ENCODE peak calls at places on chromosome 1, in five cellular contexts. One of them, this sample, is unnamed.

GRCh38 chr1:77282866-77283539 is 1.2 kb downstream of the AK5 start:
- DNase-seq in Calu3: peak; percentile 12
- DNase-seq in ovary: peak; percentile 8
- DNase-seq in endodermal cell: peak; percentile 83
- DNase-seq in foreskin fibroblast: peak; percentile 47
- DNase-seq in this sample: no peak

GRCh38 chr1:27438621-27439061 is 46.2 kb downstream of the GPR3 start:
- DNase-seq in Calu3: no peak
- DNase-seq in ovary: no peak
- DNase-seq in endodermal cell: no peak
- DNase-seq in foreskin fibroblast: peak; percentile 28
- DNase-seq in this sample: no peak

GRCh38 chr1:201562257-201562656 is 23.3 kb downstream of the NAV1 start:
- DNase-seq in Calu3: no peak
- DNase-seq in ovary: no peak
- DNase-seq in endodermal cell: no peak
- DNase-seq in foreskin fibroblast: peak; percentile 99
- DNase-seq in this sample: no peak

GRCh38 chr1:172970186-172970585 is 80.6 kb downstream of the TNFSF18 start:
- DNase-seq in Calu3: no peak
- DNase-seq in ovary: no peak
- DNase-seq in endodermal cell: no peak
- DNase-seq in foreskin fibroblast: peak; percentile 55
- DNase-seq in this sample: no peak

GRCh38 chr1:238951809-238952208 is 434.6 kb upstream of the CHRM3 start:
- DNase-seq in Calu3: peak; percentile 63
- DNase-seq in ovary: no peak
- DNase-seq in endodermal cell: peak; percentile 52
- DNase-seq in foreskin fibroblast: no peak
- DNase-seq in this sample: no peak

GRCh38 chr1:205920159-205920558 is 23.1 kb downstream of the SLC26A9 start:
- DNase-seq in Calu3: no peak
- DNase-seq in ovary: no peak
- DNase-seq in endodermal cell: no peak
- DNase-seq in foreskin fibroblast: no peak
- DNase-seq in this sample: no peak

GRCh38 chr1:237938553-237938952 is 47.8 kb upstream of the ZP4 start:
- DNase-seq in Calu3: no peak
- DNase-seq in ovary: no peak
- DNase-seq in endodermal cell: peak; percentile 83
- DNase-seq in foreskin fibroblast: no peak
- DNase-seq in this sample: no peak

GRCh38 chr1:31432592-31433395 is 19.8 kb downstream of the SERINC2 start:
- DNase-seq in Calu3: no peak
- DNase-seq in ovary: no peak
- DNase-seq in endodermal cell: peak; percentile 45
- DNase-seq in foreskin fibroblast: no peak
- DNase-seq in this sample: no peak

GRCh38 chr1:153490272-153491051 is 30.0 kb upstream of the S100A7 start:
- DNase-seq in Calu3: peak; percentile 50
- DNase-seq in ovary: peak; percentile 46
- DNase-seq in endodermal cell: no peak
- DNase-seq in foreskin fibroblast: peak; percentile 96
- DNase-seq in this sample: no peak

GRCh38 chr1:228490120-228491078 is 3.2 kb downstream of the RNF187 start:
- DNase-seq in Calu3: no peak
- DNase-seq in ovary: no peak
- DNase-seq in endodermal cell: no peak
- DNase-seq in foreskin fibroblast: peak; percentile 66
- DNase-seq in this sample: no peak

GRCh38 chr1:15408890-15409399 is 743 bp upstream of the EFHD2 start:
- DNase-seq in Calu3: no peak
- DNase-seq in ovary: no peak
- DNase-seq in endodermal cell: peak; percentile 46
- DNase-seq in foreskin fibroblast: no peak
- DNase-seq in this sample: no peak

GRCh38 chr1:21937372-21938121 is 437 bp upstream of the HSPG2 start:
- DNase-seq in Calu3: peak; percentile 81
- DNase-seq in ovary: peak; percentile 93
- DNase-seq in endodermal cell: peak; percentile 92
- DNase-seq in foreskin fibroblast: peak; percentile 92
- DNase-seq in this sample: peak; percentile 81

GRCh38 chr1:200207711-200208126 is 180.2 kb downstream of the NR5A2 start:
- DNase-seq in Calu3: no peak
- DNase-seq in ovary: no peak
- DNase-seq in endodermal cell: no peak
- DNase-seq in foreskin fibroblast: peak; percentile 49
- DNase-seq in this sample: no peak

GRCh38 chr1:77514871-77515776 is 167.3 kb downstream of the ZZZ3 start:
- DNase-seq in Calu3: no peak
- DNase-seq in ovary: peak; percentile 27
- DNase-seq in endodermal cell: peak; percentile 90
- DNase-seq in foreskin fibroblast: peak; percentile 83
- DNase-seq in this sample: no peak

DNA sequence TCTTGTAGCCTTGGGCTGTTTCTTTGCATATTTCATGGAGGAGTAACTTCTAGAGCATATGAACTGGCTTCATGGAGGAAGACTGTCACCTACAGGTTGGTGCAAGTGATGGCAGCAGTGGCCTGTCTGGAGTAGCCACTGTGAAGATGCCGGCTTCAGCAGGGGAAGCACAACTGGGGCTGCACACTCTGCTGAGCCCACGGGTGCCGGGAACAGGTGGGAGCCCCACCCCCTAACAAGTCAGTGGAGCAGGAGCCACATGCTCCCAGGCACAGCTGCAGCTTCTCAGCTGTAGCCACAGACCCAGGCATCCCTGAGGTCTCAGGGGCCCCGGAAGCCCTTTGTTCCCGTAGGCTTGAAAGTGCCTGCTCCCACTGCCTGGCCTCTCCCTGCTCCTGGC is 43.2 kb upstream of the C1orf185 start:
- DNase-seq in Calu3: peak; percentile 19
- DNase-seq in ovary: no peak
- DNase-seq in endodermal cell: peak; percentile 59
- DNase-seq in foreskin fibroblast: peak; percentile 43
- DNase-seq in this sample: no peak
- TF ChIP-seq CTCF in Calu3: peak; percentile 54
- TF ChIP-seq CTCF in ovary: no peak
- TF ChIP-seq CTCF in endodermal cell: peak; percentile 78
- TF ChIP-seq CTCF in foreskin fibroblast: peak; percentile 38
- TF ChIP-seq CTCF in this sample: no peak

GRCh38 chr1:166184897-166185296 is 18.1 kb upstream of the FAM78B start:
- DNase-seq in Calu3: peak; percentile 25
- DNase-seq in ovary: no peak
- DNase-seq in endodermal cell: no peak
- DNase-seq in foreskin fibroblast: peak; percentile 2
- DNase-seq in this sample: no peak

GRCh38 chr1:166185526-166185925 is 18.7 kb upstream of the FAM78B start:
- DNase-seq in Calu3: no peak
- DNase-seq in ovary: no peak
- DNase-seq in endodermal cell: no peak
- DNase-seq in foreskin fibroblast: no peak
- DNase-seq in this sample: no peak

GRCh38 chr1:166189126-166189525 is 22.3 kb upstream of the FAM78B start:
- DNase-seq in Calu3: no peak
- DNase-seq in ovary: no peak
- DNase-seq in endodermal cell: no peak
- DNase-seq in foreskin fibroblast: no peak
- DNase-seq in this sample: no peak

GRCh38 chr1:166182281-166182680 is 15.5 kb upstream of the FAM78B start:
- DNase-seq in Calu3: no peak
- DNase-seq in ovary: no peak
- DNase-seq in endodermal cell: no peak
- DNase-seq in foreskin fibroblast: no peak
- DNase-seq in this sample: no peak

DNA sequence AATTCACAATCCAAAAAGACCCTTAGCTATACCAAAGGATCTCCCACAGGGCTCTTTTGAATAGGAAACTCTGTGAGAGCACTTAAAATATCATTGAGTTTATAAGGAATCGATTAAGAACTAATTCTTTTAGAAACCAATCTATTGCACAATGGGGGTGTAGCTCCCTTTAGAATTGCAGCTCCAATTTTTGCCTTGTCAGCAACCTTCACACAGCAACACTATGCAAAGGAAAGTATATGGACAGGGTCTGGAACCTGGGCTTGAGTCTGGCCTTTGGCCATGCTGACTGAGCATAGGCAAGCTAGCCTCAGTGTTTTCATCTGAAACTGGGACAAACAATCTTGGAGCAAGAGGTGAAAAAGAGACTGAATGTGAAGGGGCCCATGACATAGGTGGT is 17.2 kb upstream of the FAM78B start:
- DNase-seq in Calu3: no peak
- DNase-seq in ovary: no peak
- DNase-seq in endodermal cell: no peak
- DNase-seq in foreskin fibroblast: no peak
- DNase-seq in this sample: no peak
- TF ChIP-seq CTCF in Calu3: no peak
- TF ChIP-seq CTCF in ovary: no peak
- TF ChIP-seq CTCF in endodermal cell: no peak
- TF ChIP-seq CTCF in foreskin fibroblast: no peak
- TF ChIP-seq CTCF in this sample: no peak

GRCh38 chr1:247115141-247115510 is 11.0 kb upstream of the ZNF669 start:
- DNase-seq in Calu3: no peak
- DNase-seq in ovary: no peak
- DNase-seq in endodermal cell: no peak
- DNase-seq in foreskin fibroblast: no peak
- DNase-seq in this sample: no peak
- TF ChIP-seq CTCF in Calu3: no peak
- TF ChIP-seq CTCF in ovary: no peak
- TF ChIP-seq CTCF in endodermal cell: no peak
- TF ChIP-seq CTCF in foreskin fibroblast: no peak
- TF ChIP-seq CTCF in this sample: no peak

GRCh38 chr1:53392460-53392859 is 64.6 kb upstream of the LRP8 start:
- DNase-seq in Calu3: no peak
- DNase-seq in ovary: no peak
- DNase-seq in endodermal cell: no peak
- DNase-seq in foreskin fibroblast: no peak
- DNase-seq in this sample: no peak
- TF ChIP-seq CTCF in Calu3: no peak
- TF ChIP-seq CTCF in ovary: no peak
- TF ChIP-seq CTCF in endodermal cell: no peak
- TF ChIP-seq CTCF in foreskin fibroblast: no peak
- TF ChIP-seq CTCF in this sample: no peak

DNA sequence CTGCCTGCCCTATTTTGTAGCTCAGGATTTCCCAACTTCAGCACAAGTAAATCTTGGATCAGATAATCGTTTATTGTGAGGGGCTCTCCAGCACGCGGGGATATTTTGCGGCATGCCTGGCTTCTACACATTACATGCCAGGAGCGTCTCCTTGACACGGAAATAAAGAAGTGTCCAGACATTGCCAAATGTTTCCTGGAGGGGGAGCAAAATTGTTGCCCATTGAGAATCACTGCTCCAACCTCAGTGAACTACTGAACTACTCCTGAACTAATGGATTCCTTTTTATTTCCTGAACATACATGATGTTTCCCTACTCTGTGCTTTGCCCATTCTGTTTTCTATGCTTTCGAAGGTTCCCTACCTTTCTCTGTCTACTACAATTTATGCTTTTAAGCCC is 1359.1 kb upstream of the ADGRL2 start:
- DNase-seq in Calu3: no peak
- DNase-seq in ovary: no peak
- DNase-seq in endodermal cell: no peak
- DNase-seq in foreskin fibroblast: no peak
- DNase-seq in this sample: no peak
- TF ChIP-seq CTCF in Calu3: no peak
- TF ChIP-seq CTCF in ovary: no peak
- TF ChIP-seq CTCF in endodermal cell: peak; percentile 43
- TF ChIP-seq CTCF in foreskin fibroblast: no peak
- TF ChIP-seq CTCF in this sample: no peak

DNA sequence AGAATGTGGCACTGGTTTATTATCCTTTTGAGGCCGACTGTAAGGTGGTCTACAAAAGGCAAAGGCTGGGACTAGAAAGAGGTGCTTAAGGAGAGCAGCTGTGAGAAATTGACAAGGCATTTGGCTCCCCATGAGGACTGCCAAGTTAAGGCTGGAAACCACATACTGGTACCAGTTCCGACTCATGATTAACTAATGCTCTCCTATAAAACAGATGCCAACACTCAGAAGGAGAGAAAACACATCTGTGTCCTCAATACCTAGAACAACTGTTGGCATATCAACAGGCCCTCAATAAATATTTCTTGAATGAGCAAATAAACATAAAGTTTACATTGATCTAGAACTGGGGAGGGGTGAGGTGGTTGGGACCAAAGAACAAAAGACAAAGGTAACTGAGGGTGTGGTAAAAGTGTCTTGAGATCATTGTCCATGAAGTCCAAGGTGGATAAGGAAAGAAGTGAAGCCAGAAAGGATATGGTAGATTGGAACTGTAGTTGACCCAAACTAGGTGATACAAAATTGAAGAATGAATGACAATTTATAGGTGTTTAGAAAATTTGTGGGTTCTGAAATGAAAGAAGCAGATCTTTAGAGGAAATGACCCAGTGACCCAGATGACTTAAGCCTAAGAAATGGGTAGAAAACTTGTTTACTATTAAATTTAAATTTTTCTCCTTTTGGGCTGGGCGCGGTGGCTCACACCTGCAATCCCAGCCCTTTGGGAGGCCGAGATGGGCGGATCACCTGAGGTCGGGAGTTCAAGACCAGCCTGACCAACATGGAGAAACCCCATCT is 16.9 kb upstream of the MCL1 start:
- DNase-seq in Calu3: no peak
- DNase-seq in ovary: no peak
- DNase-seq in endodermal cell: no peak
- DNase-seq in foreskin fibroblast: peak; percentile 83
- DNase-seq in this sample: no peak
- TF ChIP-seq CTCF in Calu3: no peak
- TF ChIP-seq CTCF in ovary: no peak
- TF ChIP-seq CTCF in endodermal cell: no peak
- TF ChIP-seq CTCF in foreskin fibroblast: no peak
- TF ChIP-seq CTCF in this sample: no peak

GRCh38 chr1:198856601-198857000 is 217.8 kb downstream of the PTPRC start:
- DNase-seq in Calu3: no peak
- DNase-seq in ovary: no peak
- DNase-seq in endodermal cell: no peak
- DNase-seq in foreskin fibroblast: no peak
- DNase-seq in this sample: no peak
- TF ChIP-seq CTCF in Calu3: no peak
- TF ChIP-seq CTCF in ovary: no peak
- TF ChIP-seq CTCF in endodermal cell: no peak
- TF ChIP-seq CTCF in foreskin fibroblast: no peak
- TF ChIP-seq CTCF in this sample: no peak

DNA sequence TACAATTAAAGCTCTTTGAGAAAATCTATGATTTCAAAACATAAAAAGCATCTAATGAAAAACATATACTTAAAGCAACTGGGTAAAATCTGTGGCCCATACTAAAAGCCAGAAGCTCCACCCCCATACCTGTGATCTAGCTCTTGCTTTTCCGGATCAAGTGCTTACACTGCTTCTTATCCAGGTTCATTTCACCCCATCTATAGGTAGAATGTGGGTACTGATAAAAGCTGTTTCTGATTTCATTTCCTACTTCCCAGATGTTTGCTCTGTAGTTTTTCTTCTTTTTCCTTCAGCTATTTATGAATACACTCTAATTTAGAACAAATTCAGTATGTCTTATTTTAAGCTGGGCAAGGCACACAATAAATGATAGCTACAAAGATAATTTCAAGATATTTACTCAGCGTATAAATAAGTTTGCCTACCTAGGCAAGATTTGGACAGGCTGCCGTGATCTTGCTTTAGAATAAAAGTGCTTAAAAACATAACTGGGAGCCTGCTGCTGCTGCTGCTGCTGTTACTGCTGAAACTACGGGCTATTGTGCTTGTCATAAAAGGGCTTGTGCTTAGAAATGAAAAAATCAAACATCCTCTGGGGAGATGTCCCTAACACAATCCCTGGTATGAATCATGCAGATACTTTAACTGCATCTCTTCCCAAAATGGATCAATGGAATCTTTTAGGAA is 2.1 kb downstream of the SIPA1L2 start:
- DNase-seq in Calu3: peak; percentile 40
- DNase-seq in ovary: no peak
- DNase-seq in endodermal cell: peak; percentile 59
- DNase-seq in foreskin fibroblast: peak; percentile 7
- DNase-seq in this sample: no peak
- TF ChIP-seq CTCF in Calu3: no peak
- TF ChIP-seq CTCF in ovary: no peak
- TF ChIP-seq CTCF in endodermal cell: peak; percentile 79
- TF ChIP-seq CTCF in foreskin fibroblast: peak; percentile 11
- TF ChIP-seq CTCF in this sample: peak; percentile 71